ENCODE peak calls at places on chromosomes 3 and 15, in nine cellular contexts. M, V, K, E, X, U, H, A and B are unnamed samples.

GRCh38 chr3:100893108-100893507 is 100.1 kb downstream of the ABI3BP start:
- DNase-seq in M (no peak), V (no peak), K (peak; percentile 47), E (no peak), X (no peak), U (no peak), H (no peak), A (no peak), B (no peak)

GRCh38 chr15:98586066-98586465 is 62.3 kb upstream of the IGF1R start:
- DNase-seq in M (no peak), V (no peak), K (no peak), E (no peak), X (no peak), U (no peak), H (no peak), A (no peak), B (no peak)

GRCh38 chr3:57746156-57747125 is 9.7 kb upstream of the SLMAP start:
- DNase-seq in M (no peak), V (no peak), K (no peak), E (no peak), X (no peak), U (no peak), H (no peak), A (no peak), B (no peak)

GRCh38 chr3:43729707-43730399 is 39.1 kb downstream of the ABHD5 start:
- DNase-seq in M (no peak), V (no peak), K (no peak), E (no peak), X (peak; percentile 15), U (no peak), H (no peak), A (no peak), B (no peak)

GRCh38 chr3:194023501-194024280 is 112.3 kb upstream of the HES1 start:
- DNase-seq in M (no peak), V (no peak), K (no peak), E (no peak), X (no peak), U (no peak), H (no peak), A (no peak), B (no peak)

GRCh38 chr15:89071471-89071870 is 16.8 kb upstream of the ABHD2 start:
- DNase-seq in M (no peak), V (no peak), K (no peak), E (no peak), X (no peak), U (no peak), H (no peak), A (no peak), B (no peak)

GRCh38 chr3:10933958-10934481 is 58.5 kb upstream of the SLC6A1 start:
- DNase-seq in M (no peak), V (no peak), K (no peak), E (no peak), X (no peak), U (no peak), H (no peak), A (peak; percentile 51), B (no peak)

GRCh38 chr3:16707260-16707659 is 102.0 kb upstream of the DAZL start:
- DNase-seq in M (no peak), V (no peak), K (no peak), E (no peak), X (no peak), U (no peak), H (no peak), A (no peak), B (no peak)

GRCh38 chr3:11199902-11200678 is 45.8 kb downstream of the HRH1 start:
- DNase-seq in M (no peak), V (no peak), K (no peak), E (no peak), X (no peak), U (no peak), H (no peak), A (no peak), B (no peak)

GRCh38 chr3:122621112-122621511 is 43.7 kb downstream of the PARP15 start:
- DNase-seq in M (no peak), V (no peak), K (no peak), E (no peak), X (no peak), U (no peak), H (no peak), A (no peak), B (no peak)

GRCh38 chr3:123862152-123862551 is 22.0 kb downstream of the MYLK start:
- DNase-seq in M (no peak), V (no peak), K (no peak), E (no peak), X (no peak), U (no peak), H (no peak), A (no peak), B (no peak)
- H3K27ac ChIP-seq in M (no peak overlapping the region), V (no peak overlapping the region), K (no peak overlapping the region), E (no peak overlapping the region), X (no peak overlapping the region), U (no peak overlapping the region), H (no peak overlapping the region), A (no peak overlapping the region), B (peak overlapping the region; percentile 59)

GRCh38 chr3:150312018-150312657 is 96.0 kb upstream of the TSC22D2 start:
- DNase-seq in M (no peak), V (no peak), K (no peak), E (no peak), X (no peak), U (no peak), H (no peak), A (no peak), B (no peak)
- TF ChIP-seq CTCF in M (no peak), V (no peak), K (no peak), E (no peak), X (no peak), U (no peak), H (no peak), A (no peak), B (no peak)

DNA sequence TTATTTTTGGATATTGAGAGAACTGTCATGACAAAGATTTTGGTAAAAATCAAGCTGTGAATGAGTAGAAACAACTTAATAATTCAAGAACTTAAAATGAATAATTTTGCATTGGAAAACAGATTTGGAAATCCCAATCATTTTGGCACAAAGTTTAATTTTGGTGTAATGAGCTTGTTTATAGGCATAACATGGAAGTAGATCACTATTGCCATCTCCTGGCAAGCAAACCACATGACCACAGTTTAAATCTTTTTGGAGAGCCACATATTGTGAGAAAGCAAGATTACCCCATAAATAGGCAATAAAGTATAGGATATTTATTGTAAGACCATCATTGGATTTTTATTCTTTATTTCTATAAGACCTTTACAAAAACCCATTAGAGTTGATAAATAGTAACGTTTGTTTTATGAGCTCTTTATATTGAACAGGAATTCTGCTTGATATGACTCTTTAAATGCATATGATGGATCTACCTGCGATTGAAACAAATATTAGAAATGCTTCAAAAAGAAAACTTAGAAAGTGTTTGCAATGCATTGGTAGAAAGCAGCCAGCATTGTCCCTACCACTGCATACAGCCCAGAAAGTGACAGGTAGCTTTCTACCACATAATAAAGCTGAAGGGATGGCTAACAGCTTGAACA is 766.9 kb downstream of the TBL1XR1 start:
- DNase-seq in M (no peak), V (no peak), K (peak; percentile 2), E (no peak), X (peak; percentile 48), U (no peak), H (no peak), A (no peak), B (no peak)
- H3K27ac ChIP-seq in M (no peak overlapping the region), V (no peak overlapping the region), K (no peak overlapping the region), E (no peak overlapping the region), X (no peak overlapping the region), U (no peak overlapping the region), H (no peak overlapping the region), A (no peak overlapping the region), B (no peak overlapping the region)

GRCh38 chr15:71410347-71410746 is 295.1 kb downstream of the THSD4 start:
- DNase-seq in M (no peak), V (no peak), K (no peak), E (no peak), X (peak; percentile 23), U (no peak), H (no peak), A (no peak), B (no peak)

GRCh38 chr15:71414778-71415177 is 299.5 kb downstream of the THSD4 start:
- DNase-seq in M (no peak), V (no peak), K (no peak), E (no peak), X (no peak), U (no peak), H (no peak), A (no peak), B (no peak)

GRCh38 chr15:71413419-71413818 is 298.1 kb downstream of the THSD4 start:
- DNase-seq in M (no peak), V (no peak), K (no peak), E (no peak), X (no peak), U (no peak), H (no peak), A (no peak), B (no peak)

GRCh38 chr15:71409541-71409940 is 294.3 kb downstream of the THSD4 start:
- DNase-seq in M (no peak), V (no peak), K (no peak), E (no peak), X (no peak), U (no peak), H (no peak), A (no peak), B (no peak)

DNA sequence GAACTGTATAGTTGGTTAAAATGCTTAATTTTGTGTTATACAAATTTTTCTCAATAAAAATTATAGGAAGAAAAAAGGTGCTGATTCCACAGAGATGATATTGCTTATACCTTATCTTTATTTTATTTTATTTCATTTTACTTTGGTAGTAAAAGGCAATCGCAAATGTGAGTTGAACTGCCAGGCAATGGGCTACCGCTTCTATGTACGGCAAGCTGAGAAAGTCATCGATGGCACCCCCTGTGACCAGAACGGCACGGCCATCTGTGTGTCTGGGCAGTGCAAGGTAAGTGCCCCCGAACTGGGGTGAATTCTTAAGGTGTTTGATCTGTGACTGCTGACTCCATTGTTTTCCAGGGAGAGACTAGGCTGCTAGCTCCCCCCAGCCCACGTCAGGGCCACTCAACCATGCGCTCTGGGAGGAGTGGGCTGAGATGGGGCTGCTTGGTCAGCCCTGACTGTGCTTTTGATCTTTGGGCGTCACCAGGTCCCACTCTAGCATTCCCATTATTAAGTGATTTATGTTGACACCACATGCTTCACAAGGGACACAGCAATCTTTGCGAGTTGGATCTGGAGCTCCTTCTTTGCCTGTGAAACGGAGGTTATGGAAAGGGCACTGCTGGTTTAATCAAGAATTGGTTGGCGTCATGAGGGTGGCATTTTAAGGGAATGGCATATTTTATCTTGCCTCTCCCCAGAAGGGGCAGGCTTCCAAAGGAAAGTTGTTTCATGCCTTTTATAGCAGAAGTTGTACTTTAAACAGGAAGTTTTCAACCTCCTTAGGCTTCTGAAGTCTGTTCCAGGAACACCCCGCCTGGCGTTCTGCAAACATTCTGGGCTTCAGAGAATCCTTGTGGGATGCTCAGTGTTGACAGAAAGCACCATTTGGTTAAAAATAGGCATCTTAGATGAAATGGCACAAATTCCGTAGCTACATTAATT is 296.5 kb downstream of the THSD4 start:
- DNase-seq in M (no peak), V (no peak), K (no peak), E (no peak), X (peak; percentile 38), U (no peak), H (no peak), A (no peak), B (no peak)
- TF ChIP-seq CTCF in M (no peak), V (no peak), K (no peak), E (no peak), X (no peak), U (no peak), H (no peak), A (no peak), B (peak; percentile 34)

GRCh38 chr3:18233987-18234716 is 191.0 kb downstream of the SATB1 start:
- DNase-seq in M (no peak), V (no peak), K (no peak), E (no peak), X (no peak), U (no peak), H (no peak), A (no peak), B (no peak)
- H3K27ac ChIP-seq in M (no peak overlapping the region), V (no peak overlapping the region), K (no peak overlapping the region), E (no peak overlapping the region), X (no peak overlapping the region), U (no peak overlapping the region), H (no peak overlapping the region), A (no peak overlapping the region), B (no peak overlapping the region)